ENCODE peak calls at places on chromosomes 7 and 10, in eight cellular contexts. One of them, this sample, is unnamed.

GRCh38 chr10:121155742-121156141 is 304.6 kb downstream of the WDR11 start:
- DNase-seq in IMR-90: no peak
- DNase-seq in iPS-NIHi11: no peak
- DNase-seq in SHP77: no peak
- DNase-seq in SW 1271: no peak
- DNase-seq in DMS153: peak
- DNase-seq in activated naive CD8-positive, alpha-beta T cell treated with anti-CD3 and anti-CD28 coated beads, Interleukin-2, amount 50 U/mL, for 24 hours: no peak
- DNase-seq in activated gamma-delta T cell treated with anti-CD3 and anti-CD28 coated beads, Interleukin-2, amount 50 U/mL, for 16 hours: no peak
- DNase-seq in this sample: no peak

GRCh38 chr10:44968101-44968886 is 8.7 kb downstream of the RASSF4 start:
- DNase-seq in IMR-90: no peak
- DNase-seq in iPS-NIHi11: no peak
- DNase-seq in SHP77: no peak
- DNase-seq in SW 1271: no peak
- DNase-seq in DMS153: no peak
- DNase-seq in activated naive CD8-positive, alpha-beta T cell treated with anti-CD3 and anti-CD28 coated beads, Interleukin-2, amount 50 U/mL, for 24 hours: peak
- DNase-seq in activated gamma-delta T cell treated with anti-CD3 and anti-CD28 coated beads, Interleukin-2, amount 50 U/mL, for 16 hours: peak
- DNase-seq in this sample: no peak

GRCh38 chr7:98251251-98251843 is 685 bp downstream of the TECPR1 start:
- DNase-seq in IMR-90: no peak
- DNase-seq in iPS-NIHi11: no peak
- DNase-seq in SHP77: peak
- DNase-seq in SW 1271: no peak
- DNase-seq in DMS153: peak
- DNase-seq in activated naive CD8-positive, alpha-beta T cell treated with anti-CD3 and anti-CD28 coated beads, Interleukin-2, amount 50 U/mL, for 24 hours: peak
- DNase-seq in activated gamma-delta T cell treated with anti-CD3 and anti-CD28 coated beads, Interleukin-2, amount 50 U/mL, for 16 hours: peak
- DNase-seq in this sample: peak

GRCh38 chr7:74305987-74306736 is 17.0 kb downstream of the CLIP2 start:
- DNase-seq in IMR-90: no peak
- DNase-seq in iPS-NIHi11: no peak
- DNase-seq in SHP77: no peak
- DNase-seq in SW 1271: no peak
- DNase-seq in DMS153: no peak
- DNase-seq in activated naive CD8-positive, alpha-beta T cell treated with anti-CD3 and anti-CD28 coated beads, Interleukin-2, amount 50 U/mL, for 24 hours: peak
- DNase-seq in activated gamma-delta T cell treated with anti-CD3 and anti-CD28 coated beads, Interleukin-2, amount 50 U/mL, for 16 hours: no peak
- DNase-seq in this sample: peak

GRCh38 chr10:8133146-8133545 is 78.7 kb downstream of the GATA3 start:
- DNase-seq in IMR-90: no peak
- DNase-seq in iPS-NIHi11: no peak
- DNase-seq in SHP77: no peak
- DNase-seq in SW 1271: no peak
- DNase-seq in DMS153: no peak
- DNase-seq in activated naive CD8-positive, alpha-beta T cell treated with anti-CD3 and anti-CD28 coated beads, Interleukin-2, amount 50 U/mL, for 24 hours: peak
- DNase-seq in activated gamma-delta T cell treated with anti-CD3 and anti-CD28 coated beads, Interleukin-2, amount 50 U/mL, for 16 hours: no peak
- DNase-seq in this sample: no peak

GRCh38 chr10:44060719-44061118 is 324.2 kb downstream of the CXCL12 start:
- DNase-seq in IMR-90: no peak
- DNase-seq in iPS-NIHi11: no peak
- DNase-seq in SHP77: no peak
- DNase-seq in SW 1271: no peak
- DNase-seq in DMS153: no peak
- DNase-seq in activated naive CD8-positive, alpha-beta T cell treated with anti-CD3 and anti-CD28 coated beads, Interleukin-2, amount 50 U/mL, for 24 hours: no peak
- DNase-seq in activated gamma-delta T cell treated with anti-CD3 and anti-CD28 coated beads, Interleukin-2, amount 50 U/mL, for 16 hours: no peak
- DNase-seq in this sample: no peak

GRCh38 chr7:97342512-97342911 is 225.0 kb downstream of the SDHAF3 start:
- DNase-seq in IMR-90: no peak
- DNase-seq in iPS-NIHi11: no peak
- DNase-seq in SHP77: peak
- DNase-seq in SW 1271: no peak
- DNase-seq in DMS153: peak
- DNase-seq in activated naive CD8-positive, alpha-beta T cell treated with anti-CD3 and anti-CD28 coated beads, Interleukin-2, amount 50 U/mL, for 24 hours: no peak
- DNase-seq in activated gamma-delta T cell treated with anti-CD3 and anti-CD28 coated beads, Interleukin-2, amount 50 U/mL, for 16 hours: no peak
- DNase-seq in this sample: no peak

GRCh38 chr7:99235925-99236324 is 28.0 kb upstream of the KPNA7 start:
- DNase-seq in IMR-90: no peak
- DNase-seq in iPS-NIHi11: no peak
- DNase-seq in SHP77: no peak
- DNase-seq in SW 1271: no peak
- DNase-seq in DMS153: no peak
- DNase-seq in activated naive CD8-positive, alpha-beta T cell treated with anti-CD3 and anti-CD28 coated beads, Interleukin-2, amount 50 U/mL, for 24 hours: no peak
- DNase-seq in activated gamma-delta T cell treated with anti-CD3 and anti-CD28 coated beads, Interleukin-2, amount 50 U/mL, for 16 hours: no peak
- DNase-seq in this sample: no peak

GRCh38 chr7:85041599-85042216 is 145.1 kb downstream of the SEMA3D start:
- DNase-seq in IMR-90: peak
- DNase-seq in iPS-NIHi11: peak
- DNase-seq in SHP77: peak
- DNase-seq in SW 1271: peak
- DNase-seq in DMS153: peak
- DNase-seq in activated naive CD8-positive, alpha-beta T cell treated with anti-CD3 and anti-CD28 coated beads, Interleukin-2, amount 50 U/mL, for 24 hours: peak
- DNase-seq in activated gamma-delta T cell treated with anti-CD3 and anti-CD28 coated beads, Interleukin-2, amount 50 U/mL, for 16 hours: no peak
- DNase-seq in this sample: peak

GRCh38 chr7:73960548-73960947 is 67.4 kb upstream of the ELN start:
- DNase-seq in IMR-90: no peak
- DNase-seq in iPS-NIHi11: no peak
- DNase-seq in SHP77: no peak
- DNase-seq in SW 1271: no peak
- DNase-seq in DMS153: no peak
- DNase-seq in activated naive CD8-positive, alpha-beta T cell treated with anti-CD3 and anti-CD28 coated beads, Interleukin-2, amount 50 U/mL, for 24 hours: no peak
- DNase-seq in activated gamma-delta T cell treated with anti-CD3 and anti-CD28 coated beads, Interleukin-2, amount 50 U/mL, for 16 hours: no peak
- DNase-seq in this sample: no peak

GRCh38 chr10:33365871-33366411 is 31.5 kb upstream of the NRP1 start:
- DNase-seq in IMR-90: peak
- DNase-seq in iPS-NIHi11: no peak
- DNase-seq in SHP77: no peak
- DNase-seq in SW 1271: peak
- DNase-seq in DMS153: no peak
- DNase-seq in activated naive CD8-positive, alpha-beta T cell treated with anti-CD3 and anti-CD28 coated beads, Interleukin-2, amount 50 U/mL, for 24 hours: peak
- DNase-seq in activated gamma-delta T cell treated with anti-CD3 and anti-CD28 coated beads, Interleukin-2, amount 50 U/mL, for 16 hours: no peak
- DNase-seq in this sample: no peak

This sample was measured in G401.